ENCODE peak calls at places on chromosomes 16 and 17, in four cellular contexts. I is thyroid gland, A is heart left ventricle, S is stomach. Z is an unnamed sample.

GRCh38 chr17:79991924-79992656 is 43.6 kb downstream of the TBC1D16 start:
- DNase-seq in I (no peak), A (peak), S (peak), Z (no peak)

GRCh38 chr17:67974186-67974585 is 22.1 kb downstream of the C17orf58 start:
- DNase-seq in I (no peak), A (no peak), S (no peak), Z (no peak)

GRCh38 chr16:48194828-48195566 is 39.2 kb upstream of the ABCC12 start:
- DNase-seq in I (peak), A (no peak), S (peak), Z (no peak)

GRCh38 chr17:63526861-63527260 is 3.7 kb downstream of the KCNH6 start:
- DNase-seq in I (no peak), A (no peak), S (no peak), Z (no peak)

GRCh38 chr16:48720266-48720665 is 110.3 kb upstream of the N4BP1 start:
- DNase-seq in I (peak), A (no peak), S (no peak), Z (no peak)

GRCh38 chr16:31055613-31056012 is 18.4 kb downstream of the ZNF668 start:
- DNase-seq in I (no peak), A (no peak), S (no peak), Z (no peak)

GRCh38 chr17:9211133-9211765 is 189.9 kb downstream of the NTN1 start:
- DNase-seq in I (no peak), A (peak), S (no peak), Z (no peak)

GRCh38 chr17:33113281-33114010 is 121.8 kb downstream of the SPACA3 start:
- DNase-seq in I (no peak), A (no peak), S (no peak), Z (peak)

GRCh38 chr17:38851434-38851833 is 2.1 kb downstream of the RPL23 start:
- DNase-seq in I (no peak), A (no peak), S (no peak), Z (no peak)

GRCh38 chr16:53071748-53072301 is 17.0 kb downstream of the CHD9 start:
- DNase-seq in I (peak), A (peak), S (no peak), Z (peak)

GRCh38 chr17:40303706-40304450 is 5.1 kb upstream of the RARA start:
- DNase-seq in I (no peak), A (no peak), S (no peak), Z (no peak)
- H3K4me3 ChIP-seq in I (no peak), A (no peak), S (no peak), Z (no peak)

GRCh38 chr16:72796222-72796621 is 251.7 kb downstream of the ZFHX3 start:
- DNase-seq in I (no peak), A (no peak), S (no peak), Z (no peak)

GRCh38 chr16:72797606-72798005 is 250.3 kb downstream of the ZFHX3 start:
- DNase-seq in I (peak), A (peak), S (no peak), Z (no peak)

GRCh38 chr16:72800524-72800923 is 247.4 kb downstream of the ZFHX3 start:
- DNase-seq in I (no peak), A (no peak), S (no peak), Z (no peak)

GRCh38 chr16:72794986-72795385 is 252.9 kb downstream of the ZFHX3 start:
- DNase-seq in I (no peak), A (no peak), S (no peak), Z (no peak)

DNA sequence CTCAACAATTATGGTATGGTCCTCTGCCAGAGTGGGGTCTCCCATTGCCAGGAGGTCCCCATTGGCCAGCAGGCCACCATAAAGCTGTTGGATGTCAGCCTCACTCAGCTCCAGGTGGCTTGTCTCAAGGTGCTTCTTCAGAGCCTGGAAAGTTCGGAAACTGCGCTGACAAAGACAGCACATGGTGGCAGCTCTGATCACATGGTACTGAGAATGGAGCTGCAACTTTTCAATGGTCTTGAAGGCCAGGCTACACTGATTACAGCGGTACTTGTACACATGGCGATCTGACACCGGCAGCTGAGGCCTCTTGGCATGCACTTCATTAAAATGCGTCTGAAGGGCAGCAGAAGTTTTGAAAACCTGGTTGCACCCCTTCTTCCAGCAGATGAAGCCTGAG is 249.7 kb downstream of the ZFHX3 start:
- DNase-seq in I (peak), A (no peak), S (no peak), Z (no peak)
- H3K4me3 ChIP-seq in I (no peak), A (no peak), S (no peak), Z (no peak)

GRCh38 chr16:20650400-20651159 is 46.9 kb downstream of the ACSM1 start:
- DNase-seq in I (no peak), A (no peak), S (no peak), Z (no peak)
- H3K4me3 ChIP-seq in I (no peak), A (no peak), S (no peak), Z (no peak)

GRCh38 chr16:9404811-9405210 is 313.4 kb downstream of the HAPSTR1 start:
- DNase-seq in I (no peak), A (no peak), S (no peak), Z (no peak)

GRCh38 chr16:9402293-9402865 is 310.9 kb downstream of the HAPSTR1 start:
- DNase-seq in I (peak), A (no peak), S (no peak), Z (no peak)

GRCh38 chr16:9406039-9406438 is 314.6 kb downstream of the HAPSTR1 start:
- DNase-seq in I (no peak), A (no peak), S (no peak), Z (no peak)

GRCh38 chr16:9395958-9396359 is 304.5 kb downstream of the HAPSTR1 start:
- DNase-seq in I (no peak), A (no peak), S (no peak), Z (no peak)

GRCh38 chr16:9401173-9401572 is 309.7 kb downstream of the HAPSTR1 start:
- DNase-seq in I (no peak), A (no peak), S (no peak), Z (no peak)
- H3K4me3 ChIP-seq in I (no peak), A (no peak), S (no peak), Z (no peak)

DNA sequence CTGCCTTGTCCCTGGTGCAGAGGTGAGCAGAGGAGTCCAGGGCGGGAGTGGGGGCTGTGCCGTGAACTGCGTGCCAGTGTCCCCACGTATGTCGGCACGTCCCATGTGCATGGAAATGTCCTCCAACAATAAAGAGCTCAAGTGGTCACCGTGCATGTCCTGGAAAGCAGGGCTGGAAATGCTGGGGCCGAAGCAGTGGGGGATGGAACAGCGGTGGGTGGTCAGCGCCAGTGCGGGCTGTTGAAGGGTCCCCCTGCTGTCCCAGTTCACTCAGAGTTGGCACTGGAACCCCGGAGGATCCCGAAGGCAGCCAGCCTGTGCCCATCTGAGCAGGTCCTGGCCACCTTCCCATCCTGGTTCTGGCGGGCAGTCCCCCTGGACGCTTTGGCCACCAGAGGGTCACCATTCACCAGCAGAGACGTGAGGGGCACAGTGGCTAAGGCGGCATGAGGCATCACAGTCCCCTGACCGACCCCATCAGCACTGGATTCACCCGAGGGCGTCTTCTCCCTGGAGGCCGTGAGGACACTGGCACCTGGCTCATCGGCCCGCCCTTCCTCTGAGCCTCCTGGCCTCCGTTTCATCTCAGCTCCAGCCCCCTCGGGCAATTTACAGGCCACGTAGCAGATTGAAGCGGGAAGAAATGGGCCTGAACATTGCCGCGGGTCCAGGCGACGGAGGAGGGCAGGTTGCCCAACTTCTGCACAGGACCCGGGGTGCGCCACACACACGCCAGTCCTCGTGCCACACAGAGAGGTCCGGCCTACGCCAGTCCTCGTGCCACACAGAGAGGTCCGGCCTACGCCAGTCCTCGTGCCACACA is 10.1 kb downstream of the GCGR start:
- DNase-seq in I (no peak), A (no peak), S (no peak), Z (no peak)
- H3K4me3 ChIP-seq in I (no peak), A (no peak), S (no peak), Z (no peak)

GRCh38 chr16:530111-530817 is 2.8 kb downstream of the CAPN15 start:
- DNase-seq in I (no peak), A (no peak), S (no peak), Z (no peak)
- H3K4me3 ChIP-seq in I (no peak), A (no peak), S (peak), Z (no peak)

DNA sequence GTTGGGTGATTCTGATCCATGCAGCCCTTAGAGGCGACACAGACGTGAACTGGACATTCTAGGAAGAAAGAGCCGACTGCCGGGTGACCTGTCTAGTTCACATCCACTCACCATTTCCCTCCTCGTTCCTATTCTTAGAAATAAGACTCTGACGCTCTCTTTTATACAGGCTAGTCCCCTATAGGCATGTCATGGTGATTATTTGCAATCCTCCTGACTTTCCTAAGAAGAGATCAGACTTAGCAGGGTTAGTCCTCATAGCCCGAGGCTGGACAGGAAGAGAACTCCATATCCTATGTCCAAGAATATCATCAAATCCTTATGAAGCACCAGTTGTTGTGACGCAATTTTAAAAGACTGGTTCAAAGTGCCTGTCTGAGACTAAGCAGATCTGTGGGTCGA is 382.1 kb downstream of the SOX9 start:
- DNase-seq in I (no peak), A (no peak), S (no peak), Z (no peak)
- H3K4me3 ChIP-seq in I (no peak), A (no peak), S (peak), Z (no peak)

DNA sequence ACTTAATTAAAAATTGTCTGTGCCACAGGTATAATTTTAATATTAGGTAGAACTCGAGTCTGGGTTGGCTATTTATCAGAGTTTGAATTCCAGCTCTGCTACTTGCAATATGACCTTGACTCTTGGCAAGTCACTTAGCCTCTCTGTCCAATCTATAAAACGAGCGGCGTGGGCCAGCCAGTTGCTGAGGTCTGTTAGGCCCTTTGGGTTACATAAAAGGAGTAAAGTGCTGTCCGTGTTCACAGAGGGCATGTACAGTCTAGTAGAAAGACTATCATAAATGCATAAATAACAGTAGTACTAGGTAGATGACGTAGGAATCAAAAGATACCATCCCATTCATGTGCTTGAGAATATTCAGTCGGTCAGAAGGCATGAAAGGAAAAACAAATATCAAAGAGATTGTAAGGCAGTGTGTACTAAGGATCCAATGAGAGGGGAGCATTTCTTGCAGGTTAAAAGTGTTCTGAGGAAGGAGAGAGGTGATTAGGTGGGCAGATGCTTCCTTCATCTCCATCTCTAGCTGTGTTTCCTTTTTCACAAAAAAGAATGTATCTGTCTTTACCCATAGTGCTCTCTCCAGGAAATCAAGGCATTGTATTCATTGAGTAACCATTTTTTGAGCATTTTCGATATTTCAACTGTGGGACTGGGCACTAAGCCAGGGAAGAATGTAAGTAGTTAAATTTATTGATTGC is 2.4 kb downstream of the TNRC6A start:
- DNase-seq in I (no peak), A (peak), S (peak), Z (peak)
- H3K4me3 ChIP-seq in I (no peak), A (peak), S (peak), Z (peak)

GRCh38 chr17:50914510-50914849 is 48.3 kb upstream of the TOB1 start:
- DNase-seq in I (no peak), A (no peak), S (no peak), Z (no peak)
- H3K4me3 ChIP-seq in I (no peak), A (no peak), S (no peak), Z (no peak)

DNA sequence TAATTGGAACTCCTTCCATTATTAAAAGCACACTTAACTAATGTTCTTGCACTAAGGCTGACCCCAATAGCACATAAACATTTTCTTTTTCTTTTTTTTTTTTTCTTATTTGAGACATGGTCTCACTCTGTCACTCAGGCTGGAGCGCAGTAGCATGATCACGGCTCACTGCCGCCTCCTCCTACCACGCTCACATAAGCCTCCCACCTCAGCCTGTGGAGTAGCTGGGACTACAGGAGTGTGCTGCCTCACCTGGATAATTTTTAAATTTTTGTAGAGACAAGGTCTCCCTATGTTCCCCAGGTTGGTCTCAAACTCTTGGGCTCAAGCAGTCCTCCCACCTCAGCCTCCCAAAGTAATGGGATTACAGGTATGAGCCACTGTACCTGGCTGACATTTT is 1.2 kb upstream of the ZNF652 start:
- DNase-seq in I (no peak), A (no peak), S (no peak), Z (no peak)
- H3K4me3 ChIP-seq in I (no peak), A (no peak), S (no peak), Z (no peak)

Z was measured in adrenal gland.